ENCODE peak calls at places on chromosomes 2 and 18, in ten cellular contexts. H is tibial nerve, U is fibroblast of the aortic adventitia, J is AG10803, T is left ventricle myocardium inferior, W is pancreas, A is GM10248, I is bronchial epithelial cell, S is GM13977, X is epithelial cell of esophagus. M is an unnamed sample.

GRCh38 chr2:207805566-207806226 is 36.0 kb upstream of the FZD5 start:
- DNase-seq in H (no peak), U (peak), J (peak), T (no peak), W (no peak), A (no peak), I (peak), S (no peak), X (peak), M (no peak)

GRCh38 chr2:100053087-100053486 is 89.3 kb downstream of the AFF3 start:
- DNase-seq in H (no peak), U (no peak), J (no peak), T (no peak), W (no peak), A (no peak), I (no peak), S (no peak), X (no peak), M (no peak)

GRCh38 chr18:77110400-77110799 is 22.2 kb downstream of the MBP start:
- DNase-seq in H (no peak), U (no peak), J (no peak), T (no peak), W (no peak), A (no peak), I (no peak), S (no peak), X (no peak), M (no peak)

GRCh38 chr18:74918276-74918675 is 290.7 kb downstream of the PTGR3 start:
- DNase-seq in H (no peak), U (no peak), J (no peak), T (no peak), W (no peak), A (no peak), I (no peak), S (no peak), X (peak), M (peak)

GRCh38 chr2:122451040-122451439 is 695.6 kb downstream of the TSN start:
- DNase-seq in H (no peak), U (peak), J (peak), T (no peak), W (no peak), A (peak), I (peak), S (no peak), X (peak), M (peak)

GRCh38 chr2:145156199-145156598 is 636.3 kb upstream of the ZEB2 start:
- DNase-seq in H (no peak), U (no peak), J (no peak), T (no peak), W (no peak), A (no peak), I (no peak), S (no peak), X (no peak), M (no peak)

GRCh38 chr2:59881214-59881613 is 672.2 kb downstream of the BCL11A start:
- DNase-seq in H (no peak), U (no peak), J (no peak), T (no peak), W (no peak), A (no peak), I (peak), S (no peak), X (peak), M (no peak)

GRCh38 chr2:19955544-19956422 is 34.1 kb downstream of the WDR35 start:
- DNase-seq in H (no peak), U (peak), J (peak), T (peak), W (peak), A (peak), I (peak), S (peak), X (peak), M (peak)

GRCh38 chr2:33021542-33022259 is 74.9 kb downstream of the LTBP1 start:
- DNase-seq in H (no peak), U (peak), J (peak), T (no peak), W (no peak), A (no peak), I (no peak), S (no peak), X (peak), M (peak)

GRCh38 chr2:181038796-181039195 is 58.4 kb downstream of the UBE2E3 start:
- DNase-seq in H (no peak), U (no peak), J (no peak), T (no peak), W (no peak), A (no peak), I (peak), S (no peak), X (no peak), M (no peak)

GRCh38 chr2:203395858-203396257 is 67.7 kb downstream of the ABI2 start:
- DNase-seq in H (no peak), U (no peak), J (no peak), T (no peak), W (no peak), A (no peak), I (no peak), S (no peak), X (no peak), M (no peak)

GRCh38 chr18:46155652-46156051 is 51.5 kb downstream of the HAUS1 start:
- DNase-seq in H (no peak), U (peak), J (peak), T (no peak), W (no peak), A (no peak), I (peak), S (no peak), X (peak), M (peak)

GRCh38 chr2:65913914-65914786 is 481.8 kb upstream of the SPRED2 start:
- DNase-seq in H (no peak), U (no peak), J (no peak), T (no peak), W (no peak), A (no peak), I (no peak), S (no peak), X (no peak), M (no peak)

GRCh38 chr2:238903141-238903540 is 55.3 kb downstream of the TWIST2 start:
- DNase-seq in H (no peak), U (no peak), J (no peak), T (no peak), W (no peak), A (no peak), I (no peak), S (no peak), X (no peak), M (no peak)

GRCh38 chr2:132557694-132558093 is 112.3 kb downstream of the LYPD1 start:
- DNase-seq in H (no peak), U (no peak), J (no peak), T (no peak), W (no peak), A (no peak), I (no peak), S (no peak), X (no peak), M (no peak)

GRCh38 chr2:24702800-24703199 is 90.4 kb downstream of the PTRHD1 start:
- DNase-seq in H (no peak), U (peak), J (peak), T (no peak), W (no peak), A (no peak), I (peak), S (no peak), X (peak), M (peak)

GRCh38 chr2:46315103-46315890 is 18.1 kb downstream of the EPAS1 start:
- DNase-seq in H (peak), U (peak), J (peak), T (peak), W (peak), A (no peak), I (peak), S (no peak), X (peak), M (peak)

GRCh38 chr2:14907014-14907612 is 274.6 kb downstream of the LRATD1 start:
- DNase-seq in H (no peak), U (no peak), J (peak), T (no peak), W (no peak), A (no peak), I (no peak), S (no peak), X (peak), M (no peak)

GRCh38 chr18:25876334-25876979 is 214.0 kb downstream of the SS18 start:
- DNase-seq in H (no peak), U (no peak), J (no peak), T (no peak), W (no peak), A (no peak), I (no peak), S (no peak), X (no peak), M (no peak)

GRCh38 chr2:133433455-133434451 is 134.5 kb downstream of the NCKAP5 start:
- DNase-seq in H (no peak), U (peak), J (peak), T (no peak), W (no peak), A (no peak), I (no peak), S (no peak), X (no peak), M (peak)

GRCh38 chr2:47518497-47519146 is 115.7 kb downstream of the MSH2 start:
- DNase-seq in H (no peak), U (no peak), J (no peak), T (no peak), W (no peak), A (no peak), I (no peak), S (no peak), X (no peak), M (no peak)

GRCh38 chr2:18077211-18077610 is 198.7 kb downstream of the KCNS3 start:
- DNase-seq in H (no peak), U (no peak), J (peak), T (no peak), W (no peak), A (no peak), I (no peak), S (no peak), X (no peak), M (no peak)

DNA sequence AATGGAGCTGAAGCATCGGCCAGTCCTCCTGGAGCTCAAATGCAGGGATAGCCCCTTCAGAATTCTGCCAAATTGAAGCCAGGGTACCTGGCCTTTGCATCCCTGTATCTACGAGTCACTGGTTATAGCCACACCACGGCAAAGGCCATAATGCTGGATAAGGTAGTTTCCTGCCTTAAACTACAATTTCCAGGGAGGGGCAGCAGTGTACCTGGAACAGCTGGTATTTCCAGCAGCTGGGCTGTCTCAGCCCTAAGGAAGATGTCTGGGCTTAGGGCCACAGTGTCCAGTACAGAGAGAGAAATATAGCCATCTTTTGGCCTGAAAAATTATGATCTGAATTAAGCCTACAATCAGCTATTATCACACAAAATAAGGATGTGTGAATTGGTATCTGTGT is 180.3 kb downstream of the GCA start:
- DNase-seq in H (no peak), U (no peak), J (no peak), T (no peak), W (peak), A (no peak), I (peak), S (no peak), X (peak), M (peak)
- TF ChIP-seq CTCF in H (no peak), U (no peak), J (no peak), T (no peak), W (no peak), A (no peak), I (no peak), S (no peak), X (peak), M (peak)

GRCh38 chr2:147110317-147110716 is 734.5 kb upstream of the ACVR2A start:
- DNase-seq in H (no peak), U (peak), J (no peak), T (no peak), W (no peak), A (no peak), I (peak), S (no peak), X (peak), M (no peak)

GRCh38 chr2:147110962-147111361 is 733.9 kb upstream of the ACVR2A start:
- DNase-seq in H (no peak), U (no peak), J (no peak), T (no peak), W (no peak), A (no peak), I (no peak), S (no peak), X (no peak), M (no peak)

DNA sequence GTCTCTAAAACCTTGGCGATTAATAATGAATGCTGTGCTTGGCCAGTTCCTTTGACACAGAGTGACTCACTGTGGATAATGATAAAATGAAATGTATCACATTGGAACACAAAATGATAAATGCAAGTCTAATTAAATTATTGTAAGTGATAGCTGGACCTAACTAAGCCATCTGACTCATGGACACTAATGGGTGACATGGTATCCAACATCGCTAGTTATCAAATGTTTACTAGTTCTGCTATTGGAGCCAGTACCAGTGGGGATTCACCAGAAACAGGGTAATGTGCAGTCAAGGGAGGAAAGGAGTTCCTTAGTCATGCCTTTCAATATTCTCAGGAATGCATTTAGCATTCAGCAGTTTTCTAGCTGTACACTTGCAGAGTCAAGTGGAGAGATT is 736.3 kb upstream of the ACVR2A start:
- DNase-seq in H (no peak), U (peak), J (peak), T (no peak), W (no peak), A (no peak), I (no peak), S (no peak), X (no peak), M (no peak)
- TF ChIP-seq CTCF in H (no peak), U (no peak), J (no peak), T (no peak), W (no peak), A (no peak), I (no peak), S (no peak), X (no peak), M (no peak)

DNA sequence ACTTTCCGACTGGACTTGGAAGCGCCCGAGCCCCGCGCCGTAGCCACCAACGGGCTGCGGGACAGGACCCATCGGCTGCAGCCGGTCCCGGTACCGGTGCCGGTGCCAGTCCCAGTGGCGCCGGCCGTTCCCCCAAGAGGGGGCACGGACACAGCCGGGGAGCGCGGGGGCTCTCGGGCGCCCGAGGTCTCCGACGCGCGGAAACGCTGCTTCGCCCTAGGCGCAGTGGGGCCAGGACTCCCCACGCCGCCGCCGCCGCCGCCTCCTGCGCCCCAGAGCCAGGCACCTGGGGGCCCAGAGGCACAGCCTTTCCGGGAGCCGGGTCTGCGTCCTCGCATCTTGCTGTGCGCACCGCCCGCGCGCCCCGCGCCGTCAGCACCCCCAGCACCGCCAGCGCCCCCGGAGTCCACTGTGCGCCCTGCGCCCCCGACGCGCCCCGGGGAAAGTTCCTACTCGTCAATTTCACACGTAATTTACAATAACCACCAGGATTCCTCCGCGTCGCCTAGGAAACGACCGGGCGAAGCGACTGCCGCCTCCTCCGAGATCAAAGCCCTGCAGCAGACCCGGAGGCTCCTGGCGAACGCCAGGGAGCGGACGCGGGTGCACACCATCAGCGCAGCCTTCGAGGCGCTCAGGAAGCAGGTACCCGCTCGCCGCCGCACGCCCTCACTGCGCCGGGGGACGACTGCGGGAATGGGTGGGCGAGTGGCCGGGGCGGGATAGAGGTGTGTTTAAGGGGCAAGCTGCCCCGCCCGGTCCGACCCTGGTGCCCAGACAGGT is 713 bp downstream of the ATOH8 start:
- DNase-seq in H (no peak), U (peak), J (peak), T (peak), W (peak), A (no peak), I (no peak), S (peak), X (peak), M (peak)
- TF ChIP-seq CTCF in H (peak), U (no peak), J (peak), T (peak), W (no peak), A (no peak), I (no peak), S (no peak), X (no peak), M (no peak)

GRCh38 chr2:234528410-234529150 is 31.7 kb upstream of the ARL4C start:
- DNase-seq in H (no peak), U (no peak), J (no peak), T (no peak), W (no peak), A (no peak), I (no peak), S (no peak), X (no peak), M (no peak)
- TF ChIP-seq CTCF in H (no peak), U (no peak), J (no peak), T (no peak), W (no peak), A (no peak), I (no peak), S (no peak), X (no peak), M (no peak)

GRCh38 chr2:135582383-135582782 is 51.1 kb downstream of the R3HDM1 start:
- DNase-seq in H (no peak), U (no peak), J (no peak), T (no peak), W (no peak), A (no peak), I (no peak), S (no peak), X (no peak), M (no peak)

GRCh38 chr2:135586148-135586547 is 54.9 kb downstream of the R3HDM1 start:
- DNase-seq in H (no peak), U (no peak), J (no peak), T (no peak), W (no peak), A (no peak), I (peak), S (no peak), X (peak), M (no peak)

GRCh38 chr2:135587958-135588357 is 56.7 kb downstream of the R3HDM1 start:
- DNase-seq in H (no peak), U (no peak), J (no peak), T (no peak), W (no peak), A (no peak), I (no peak), S (no peak), X (no peak), M (no peak)

GRCh38 chr2:135581282-135581681 is 50.0 kb downstream of the R3HDM1 start:
- DNase-seq in H (no peak), U (no peak), J (no peak), T (no peak), W (no peak), A (no peak), I (no peak), S (no peak), X (no peak), M (no peak)

GRCh38 chr2:135585586-135585985 is 54.3 kb downstream of the R3HDM1 start:
- DNase-seq in H (no peak), U (peak), J (peak), T (no peak), W (no peak), A (no peak), I (no peak), S (no peak), X (no peak), M (peak)
- TF ChIP-seq CTCF in H (no peak), U (peak), J (peak), T (no peak), W (no peak), A (no peak), I (no peak), S (no peak), X (peak), M (peak)

GRCh38 chr2:219252570-219252899 is 508 bp upstream of the TUBA4B start:
- DNase-seq in H (no peak), U (no peak), J (no peak), T (no peak), W (no peak), A (no peak), I (no peak), S (no peak), X (peak), M (no peak)

GRCh38 chr2:219254590-219255219 is 987 bp upstream of the TUBA4A start:
- DNase-seq in H (no peak), U (peak), J (no peak), T (no peak), W (no peak), A (peak), I (no peak), S (peak), X (peak), M (no peak)

GRCh38 chr2:219252084-219252483 is 959 bp upstream of the TUBA4B start:
- DNase-seq in H (no peak), U (no peak), J (no peak), T (no peak), W (no peak), A (no peak), I (peak), S (no peak), X (peak), M (no peak)

GRCh38 chr2:219252900-219253752 is at the start of gene TUBA4B:
- DNase-seq in H (no peak), U (no peak), J (no peak), T (no peak), W (peak), A (peak), I (peak), S (peak), X (peak), M (no peak)

GRCh38 chr2:219253753-219254589 is at the start of gene TUBA4A:
- DNase-seq in H (peak), U (peak), J (peak), T (peak), W (peak), A (peak), I (peak), S (peak), X (peak), M (peak)
- TF ChIP-seq CTCF in H (peak), U (no peak), J (no peak), T (peak), W (no peak), A (no peak), I (peak), S (no peak), X (peak), M (no peak)

GRCh38 chr2:26059542-26059941 is 25.7 kb downstream of the RAB10 start:
- DNase-seq in H (no peak), U (peak), J (no peak), T (no peak), W (no peak), A (no peak), I (no peak), S (no peak), X (no peak), M (peak)
- TF ChIP-seq CTCF in H (no peak), U (peak), J (no peak), T (no peak), W (no peak), A (no peak), I (no peak), S (no peak), X (no peak), M (peak)

GRCh38 chr2:60880988-60881932 is at the start of gene REL:
- DNase-seq in H (peak), U (peak), J (peak), T (peak), W (peak), A (peak), I (peak), S (peak), X (peak), M (peak)
- TF ChIP-seq CTCF in H (peak), U (peak), J (peak), T (peak), W (no peak), A (peak), I (peak), S (peak), X (peak), M (peak)

GRCh38 chr2:193703411-193703810 is 1508.7 kb upstream of the TMEFF2 start:
- DNase-seq in H (no peak), U (no peak), J (no peak), T (no peak), W (no peak), A (no peak), I (no peak), S (no peak), X (no peak), M (no peak)
- TF ChIP-seq CTCF in H (no peak), U (no peak), J (no peak), T (no peak), W (no peak), A (no peak), I (no peak), S (no peak), X (no peak), M (no peak)